ENCODE peak calls at places on chromosomes 5 and 9, in ten cellular contexts. G is stimulated activated CD4-positive, alpha-beta T cell treated with anti-CD3 and anti-CD28 coated beads, Interleukin-15, amount 100 ng/mL, for 1 hour; Z is NCI-H510A treated with DMSO at 0.1 percent for 48 hours; C is EL; R is CD8-positive, alpha-beta T cell; J is effector CD4-positive, alpha-beta T cell; L is sciatic nerve; H is fibroblast of the aortic adventitia; N is DMS153; B is ELR. X is an unnamed sample.

GRCh38 chr9:134666801-134667200 is 25.2 kb downstream of the COL5A1 start:
- DNase-seq in L (no peak), R (no peak), B (peak), C (peak), H (peak), J (no peak), Z (no peak), N (no peak), G (no peak), X (no peak)

GRCh38 chr5:115875447-115875846 is 33.7 kb downstream of the AP3S1 start:
- DNase-seq in N (no peak), B (peak), J (no peak), C (no peak), R (no peak), L (no peak), H (no peak), G (no peak), Z (no peak), X (no peak)

GRCh38 chr5:32597046-32597629 is 11.8 kb downstream of the SUB1 start:
- DNase-seq in Z (no peak), R (no peak), J (no peak), B (no peak), G (no peak), H (no peak), L (no peak), N (no peak), C (no peak), X (no peak)

GRCh38 chr9:96217358-96217755 is 84.6 kb downstream of the HSD17B3 start:
- DNase-seq in N (no peak), G (no peak), H (peak), Z (no peak), B (no peak), R (no peak), J (no peak), C (no peak), L (no peak), X (no peak)

GRCh38 chr5:37190592-37190991 is 58.6 kb downstream of the CPLANE1 start:
- DNase-seq in B (no peak), R (no peak), Z (no peak), J (no peak), L (no peak), C (no peak), G (no peak), H (no peak), N (no peak), X (no peak)

GRCh38 chr5:98928802-98929122 is at the start of gene CHD1:
- DNase-seq in L (peak), Z (peak), N (peak), R (peak), B (peak), J (peak), H (peak), C (peak), G (peak), X (no peak)

GRCh38 chr5:43615445-43616184 is 12.6 kb downstream of the NNT start:
- DNase-seq in C (no peak), H (no peak), L (no peak), J (no peak), R (no peak), B (no peak), Z (no peak), N (no peak), G (no peak), X (no peak)

GRCh38 chr9:115098226-115098965 is 19.6 kb downstream of the TNC start:
- DNase-seq in N (no peak), Z (no peak), L (no peak), B (no peak), G (no peak), R (no peak), C (no peak), J (no peak), H (peak), X (no peak)

GRCh38 chr9:137242329-137243204 is 1.5 kb downstream of the TUBB4B start:
- DNase-seq in B (no peak), C (no peak), L (no peak), G (no peak), Z (no peak), R (no peak), J (no peak), H (no peak), N (no peak), X (no peak)

GRCh38 chr9:87667164-87667738 is 58.7 kb upstream of the CTSL start:
- DNase-seq in B (peak), Z (no peak), H (no peak), C (peak), R (no peak), N (no peak), L (no peak), J (no peak), G (no peak), X (no peak)

GRCh38 chr5:34487202-34487879 is 168.8 kb upstream of the RAI14 start:
- DNase-seq in C (peak), G (no peak), H (peak), Z (peak), B (peak), N (peak), R (no peak), J (no peak), L (no peak), X (no peak)

GRCh38 chr5:142109356-142110045 is 922 bp downstream of the NDFIP1 start:
- DNase-seq in G (no peak), B (peak), R (no peak), L (no peak), J (peak), Z (no peak), H (peak), C (peak), N (no peak), X (no peak)

GRCh38 chr9:87086111-87086510 is 138.8 kb upstream of the GAS1 start:
- DNase-seq in H (no peak), C (no peak), J (no peak), B (no peak), Z (no peak), N (no peak), L (no peak), R (no peak), G (no peak), X (no peak)

GRCh38 chr9:36306481-36307306 is 48.4 kb upstream of the GNE start:
- DNase-seq in L (no peak), G (no peak), Z (no peak), J (no peak), C (peak), R (no peak), H (no peak), N (no peak), B (peak), X (no peak)

X was measured in keratinocyte.